ENCODE peak calls at places on chromosomes 13 and 19, in ten cellular contexts. T is tibial nerve; N is Panc1; H is Right ventricle myocardium superior; S is foreskin fibroblast; P is psoas muscle; F is effector CD4-positive, alpha-beta T cell; C is fibroblast of mammary gland; O is mesendoderm; A is fibroblast of lung. W is an unnamed sample.

GRCh38 chr19:40798997-40799557 is at the start of gene EGLN2:
- DNase-seq in T (no peak), N (no peak), H (no peak), S (no peak), P (no peak), F (no peak), C (no peak), O (no peak), A (no peak), W (no peak)

GRCh38 chr13:113998781-113999617 is 25.1 kb upstream of the C13orf46 start:
- DNase-seq in T (no peak), N (no peak), H (peak), S (no peak), P (peak), F (no peak), C (no peak), O (no peak), A (no peak), W (no peak)

GRCh38 chr13:44272692-44273091 is 100.9 kb upstream of the SERP2 start:
- DNase-seq in T (no peak), N (no peak), H (no peak), S (no peak), P (no peak), F (no peak), C (peak), O (no peak), A (no peak), W (no peak)

GRCh38 chr13:96003304-96003703 is 49.9 kb downstream of the UGGT2 start:
- DNase-seq in T (no peak), N (no peak), H (no peak), S (no peak), P (no peak), F (no peak), C (peak), O (peak), A (peak), W (no peak)

GRCh38 chr19:722553-723101 is 13.9 kb downstream of the PALM start:
- DNase-seq in T (no peak), N (no peak), H (peak), S (no peak), P (peak), F (no peak), C (no peak), O (no peak), A (no peak), W (no peak)

GRCh38 chr13:78826936-78827335 is 168.0 kb upstream of the OBI1 start:
- DNase-seq in T (no peak), N (no peak), H (no peak), S (no peak), P (no peak), F (no peak), C (no peak), O (peak), A (no peak), W (no peak)

GRCh38 chr13:75762967-75763366 is 126.8 kb downstream of the LMO7 start:
- DNase-seq in T (no peak), N (no peak), H (no peak), S (no peak), P (no peak), F (no peak), C (no peak), O (no peak), A (no peak), W (no peak)

GRCh38 chr19:507286-508203 is at the start of gene TPGS1:
- DNase-seq in T (peak), N (no peak), H (peak), S (peak), P (peak), F (peak), C (peak), O (peak), A (peak), W (peak)

GRCh38 chr19:47210689-47211316 is 20.2 kb downstream of the BBC3 start:
- DNase-seq in T (peak), N (peak), H (peak), S (peak), P (peak), F (peak), C (peak), O (peak), A (peak), W (peak)

GRCh38 chr19:8335343-8336071 is 7.6 kb downstream of the KANK3 start:
- DNase-seq in T (no peak), N (no peak), H (no peak), S (no peak), P (peak), F (no peak), C (no peak), O (no peak), A (no peak), W (no peak)

GRCh38 chr19:51365211-51366049 is 758 bp downstream of the ETFB start:
- DNase-seq in T (peak), N (no peak), H (peak), S (peak), P (peak), F (no peak), C (peak), O (no peak), A (peak), W (peak)

GRCh38 chr13:110419946-110420345 is 112.9 kb downstream of the COL4A2 start:
- DNase-seq in T (no peak), N (no peak), H (no peak), S (no peak), P (no peak), F (no peak), C (no peak), O (no peak), A (no peak), W (no peak)

GRCh38 chr13:32783067-32783466 is 196.8 kb downstream of the PDS5B start:
- DNase-seq in T (no peak), N (no peak), H (no peak), S (no peak), P (no peak), F (no peak), C (peak), O (no peak), A (peak), W (no peak)

GRCh38 chr19:43754312-43754561 is 525 bp downstream of the SMG9 start:
- DNase-seq in T (no peak), N (no peak), H (no peak), S (no peak), P (no peak), F (no peak), C (no peak), O (no peak), A (no peak), W (no peak)

GRCh38 chr19:47107201-47107952 is 6.2 kb downstream of the ZC3H4 start:
- DNase-seq in T (no peak), N (no peak), H (no peak), S (peak), P (no peak), F (peak), C (peak), O (no peak), A (peak), W (no peak)

GRCh38 chr19:32828643-32829344 is 40.8 kb downstream of the SLC7A9 start:
- DNase-seq in T (no peak), N (no peak), H (no peak), S (no peak), P (no peak), F (no peak), C (no peak), O (no peak), A (no peak), W (no peak)